ENCODE peak calls at places on chromosomes 12 and 14, in eight cellular contexts. U is T follicular helper cell; L is non-pigmented ciliary epithelial cell; J is SHP77; R is brain microvascular endothelial cell; I is pons; Z is left cardiac atrium; C is stimulated activated CD8-positive, alpha-beta memory T cell treated with anti-CD3 and anti-CD28 coated beads, Interleukin-4, amount 100 ng/mL, for 1 hour. G is an unnamed sample.

GRCh38 chr12:97941686-97942354 is 479.2 kb downstream of the RMST start:
- DNase-seq in C (no peak), Z (no peak), J (no peak), I (no peak), R (no peak), L (no peak), U (no peak), G (no peak)

GRCh38 chr14:96098309-96098998 is 59.3 kb downstream of the C14orf132 start:
- DNase-seq in Z (no peak), J (peak; percentile 88), U (no peak), C (no peak), I (peak; percentile 77), R (no peak), L (no peak), G (no peak)

GRCh38 chr14:21023817-21024667 is 819 bp downstream of the NDRG2 start:
- DNase-seq in U (no peak), I (peak; percentile 31), J (no peak), L (no peak), Z (no peak), R (no peak), C (no peak), G (no peak)

GRCh38 chr12:46468159-46468558 is 95.6 kb upstream of the SLC38A2 start:
- DNase-seq in J (no peak), L (no peak), C (no peak), I (no peak), Z (peak; percentile 48), U (no peak), R (peak; percentile 44), G (no peak)

GRCh38 chr14:99137001-99137700 is 134.8 kb downstream of the BCL11B start:
- DNase-seq in L (no peak), U (no peak), C (no peak), Z (no peak), R (no peak), J (no peak), I (no peak), G (no peak)

GRCh38 chr12:52521581-52522266 is 1.5 kb upstream of the KRT5 start:
- DNase-seq in Z (no peak), R (peak; percentile 42), J (no peak), C (no peak), I (no peak), L (no peak), U (no peak), G (no peak)

GRCh38 chr12:108310489-108310888 is 28.6 kb downstream of the CMKLR1 start:
- DNase-seq in Z (no peak), C (no peak), J (no peak), U (no peak), R (no peak), L (no peak), I (no peak), G (no peak)

GRCh38 chr14:22391908-22392307 is 197.1 kb downstream of the DAD1 start:
- DNase-seq in U (no peak), I (peak; percentile 81), L (peak; percentile 63), Z (peak; percentile 62), R (peak; percentile 72), J (peak; percentile 26), C (no peak), G (no peak)

GRCh38 chr12:11805680-11806079 is 156.2 kb downstream of the ETV6 start:
- DNase-seq in I (no peak), C (no peak), Z (no peak), U (no peak), L (no peak), J (peak; percentile 25), R (no peak), G (no peak)

GRCh38 chr14:74083161-74083560 is 1.1 kb downstream of the ALDH6A1 start:
- DNase-seq in I (no peak), L (no peak), R (no peak), J (no peak), Z (no peak), C (no peak), U (no peak), G (no peak)

GRCh38 chr12:108939594-108939993 is 59.7 kb downstream of the DAO start:
- DNase-seq in U (no peak), C (no peak), R (peak; percentile 26), J (no peak), Z (no peak), L (no peak), I (peak; percentile 26), G (no peak)

GRCh38 chr12:26995706-26996105 is 18.5 kb downstream of the TM7SF3 start:
- DNase-seq in J (no peak), L (no peak), Z (no peak), I (no peak), R (no peak), U (no peak), C (no peak), G (no peak)

GRCh38 chr14:94446126-94446525 is 6.5 kb downstream of the SERPINA11 start:
- DNase-seq in L (no peak), J (no peak), U (no peak), R (no peak), Z (no peak), I (no peak), C (no peak), G (no peak)

GRCh38 chr14:75175677-75176141 is 703 bp downstream of the TMED10 start:
- DNase-seq in L (no peak), I (no peak), R (no peak), C (no peak), J (no peak), U (no peak), Z (no peak), G (no peak)

GRCh38 chr12:52026267-52026666 is 19.5 kb downstream of the TAMALIN start:
- DNase-seq in C (no peak), J (no peak), L (no peak), I (no peak), U (no peak), Z (no peak), R (no peak), G (no peak)

GRCh38 chr14:95493976-95494375 is 22.5 kb downstream of the SYNE3 start:
- DNase-seq in I (no peak), J (no peak), R (no peak), C (no peak), L (no peak), Z (no peak), U (no peak), G (no peak)

GRCh38 chr14:104481323-104481722 is 98.2 kb upstream of the C14orf180 start:
- DNase-seq in C (no peak), U (no peak), R (no peak), J (no peak), L (no peak), Z (no peak), I (no peak), G (no peak)

GRCh38 chr12:85782711-85783110 is 53.5 kb downstream of the RASSF9 start:
- DNase-seq in L (no peak), R (no peak), I (no peak), C (no peak), Z (no peak), U (no peak), J (no peak), G (no peak)

GRCh38 chr14:24051162-24051788 is 534 bp upstream of the CARMIL3 start:
- DNase-seq in U (no peak), L (no peak), I (no peak), R (no peak), C (no peak), J (no peak), Z (no peak), G (no peak)

G was measured in effector memory CD8-positive, alpha-beta T cell.